ENCODE peak calls at places on chromosome 10, in ten cellular contexts. Z is NCI-H1694 treated with DMSO at 0.1 percent for 48 hours; T is stimulated activated CD4-positive, alpha-beta T cell treated with anti-CD3 and anti-CD28 coated beads, Interleukin-4, amount 100 ng/mL, for 48 hours; R is AG04450; J is fibroblast of the conjunctiva; K is GM19239; M is left kidney; S is activated CD8-positive, alpha-beta memory T cell treated with anti-CD3 and anti-CD28 coated beads for 48 hours; L is G401; D is activated naive CD4-positive, alpha-beta T cell. H is an unnamed sample.

GRCh38 chr10:34061846-34062245 is 727.4 kb upstream of the NRP1 start:
- DNase-seq in K (no peak), S (no peak), L (no peak), R (no peak), Z (no peak), M (no peak), J (no peak), D (no peak), T (no peak), H (no peak)

GRCh38 chr10:58081353-58081752 is 186.3 kb downstream of the IPMK start:
- DNase-seq in J (no peak), S (no peak), L (no peak), Z (no peak), K (no peak), T (no peak), D (no peak), R (no peak), M (no peak), H (no peak)

GRCh38 chr10:8656261-8656660 is 601.8 kb downstream of the GATA3 start:
- DNase-seq in M (no peak), Z (no peak), J (no peak), S (no peak), L (no peak), T (no peak), R (no peak), D (no peak), K (no peak), H (no peak)

GRCh38 chr10:94006591-94007550 is 13.1 kb downstream of the PLCE1 start:
- DNase-seq in K (no peak), S (no peak), T (no peak), J (peak), L (no peak), M (peak), D (no peak), R (peak), Z (no peak), H (peak)

GRCh38 chr10:80283536-80284199 is 5.8 kb downstream of the MAT1A start:
- DNase-seq in D (no peak), L (no peak), S (no peak), R (no peak), Z (no peak), J (no peak), M (no peak), K (no peak), T (no peak), H (no peak)

GRCh38 chr10:75575940-75576339 is 144.5 kb downstream of the LRMDA start:
- DNase-seq in K (no peak), T (no peak), D (no peak), M (peak), Z (no peak), L (no peak), J (no peak), R (no peak), S (no peak), H (no peak)

GRCh38 chr10:79445708-79446450 is 455 bp upstream of the ZCCHC24 start:
- DNase-seq in M (peak), D (peak), R (peak), L (peak), Z (peak), K (peak), S (peak), J (peak), T (peak), H (peak)

GRCh38 chr10:114271779-114272167 is 32.7 kb downstream of the VWA2 start:
- DNase-seq in D (no peak), Z (no peak), R (peak), T (no peak), J (peak), K (no peak), S (no peak), M (no peak), L (no peak), H (peak)

GRCh38 chr10:13839430-13839986 is 252.7 kb downstream of the PRPF18 start:
- DNase-seq in R (peak), M (no peak), T (no peak), J (peak), L (no peak), D (no peak), K (no peak), Z (no peak), S (no peak), H (no peak)

GRCh38 chr10:129992356-129992755 is 28.3 kb upstream of the EBF3 start:
- DNase-seq in R (no peak), K (no peak), J (no peak), D (no peak), Z (no peak), T (no peak), L (no peak), S (no peak), M (no peak), H (no peak)

GRCh38 chr10:22505923-22506685 is 160.8 kb downstream of the SPAG6 start:
- DNase-seq in L (no peak), K (no peak), S (peak), Z (no peak), T (peak), M (peak), R (no peak), J (no peak), D (peak), H (no peak)

GRCh38 chr10:15209827-15210509 is 41.5 kb upstream of the NMT2 start:
- DNase-seq in M (peak), T (peak), D (peak), K (peak), S (peak), J (peak), L (peak), R (no peak), Z (peak), H (peak)

GRCh38 chr10:97123713-97124112 is 62.0 kb downstream of the SLIT1 start:
- DNase-seq in K (no peak), R (no peak), D (no peak), T (no peak), L (no peak), S (no peak), Z (no peak), M (no peak), J (no peak), H (no peak)

GRCh38 chr10:72075184-72076115 is 12.9 kb downstream of the SPOCK2 start:
- DNase-seq in J (no peak), M (no peak), D (no peak), Z (no peak), S (no peak), T (no peak), K (no peak), L (no peak), R (no peak), H (no peak)

GRCh38 chr10:68231916-68232315 is at the start of gene ATOH7:
- DNase-seq in D (no peak), M (peak), Z (no peak), K (no peak), L (peak), R (no peak), S (no peak), J (no peak), T (no peak), H (no peak)

GRCh38 chr10:119919271-119919670 is 26.7 kb downstream of the SEC23IP start:
- DNase-seq in K (no peak), T (no peak), M (no peak), J (no peak), D (no peak), L (no peak), Z (no peak), R (peak), S (no peak), H (no peak)

GRCh38 chr10:104109908-104110662 is 11.9 kb upstream of the SFR1 start:
- DNase-seq in S (no peak), J (no peak), M (no peak), Z (no peak), T (no peak), R (no peak), K (no peak), L (no peak), D (no peak), H (no peak)

GRCh38 chr10:97024181-97025073 is 161.3 kb downstream of the SLIT1 start:
- DNase-seq in Z (no peak), R (peak), L (peak), M (no peak), J (no peak), S (no peak), T (no peak), K (no peak), D (no peak), H (no peak)

GRCh38 chr10:84261236-84261635 is 16.4 kb downstream of the RGR start:
- DNase-seq in R (no peak), T (no peak), K (no peak), J (no peak), Z (no peak), D (no peak), M (no peak), L (no peak), S (no peak), H (no peak)

GRCh38 chr10:60032723-60033122 is 126.4 kb upstream of the CCDC6 start:
- DNase-seq in R (no peak), M (peak), J (peak), K (peak), T (peak), D (no peak), S (no peak), L (no peak), Z (peak), H (peak)

GRCh38 chr10:50510517-50511473 is 113.0 kb downstream of the SGMS1 start:
- DNase-seq in D (no peak), Z (no peak), J (no peak), K (no peak), R (no peak), S (no peak), M (no peak), L (no peak), T (no peak), H (no peak)

GRCh38 chr10:63819753-63820347 is 298.6 kb downstream of the REEP3 start:
- DNase-seq in R (peak), K (peak), J (peak), L (peak), D (no peak), Z (peak), S (no peak), T (peak), M (peak), H (peak)

GRCh38 chr10:43904301-43904700 is 255.6 kb upstream of the ZNF32 start:
- DNase-seq in T (no peak), R (no peak), K (no peak), J (no peak), D (no peak), M (no peak), L (no peak), S (no peak), Z (no peak), H (no peak)

GRCh38 chr10:78572565-78572964 is 496.2 kb upstream of the ZMIZ1 start:
- DNase-seq in Z (no peak), D (no peak), K (no peak), S (no peak), R (no peak), J (no peak), M (no peak), L (no peak), T (no peak), H (no peak)

GRCh38 chr10:102422586-102423129 is 2.0 kb downstream of the FBXL15 start:
- DNase-seq in K (no peak), T (peak), L (peak), J (peak), S (no peak), M (peak), R (no peak), Z (no peak), D (peak), H (peak)

GRCh38 chr10:31774291-31774900 is 154.2 kb downstream of the ARHGAP12 start:
- DNase-seq in J (no peak), M (peak), T (no peak), R (no peak), K (no peak), S (no peak), D (no peak), Z (no peak), L (no peak), H (no peak)

GRCh38 chr10:100829103-100829870 is 83.5 kb upstream of the SLF2 start:
- DNase-seq in S (no peak), T (no peak), K (no peak), M (peak), R (no peak), L (no peak), J (no peak), D (no peak), Z (no peak), H (no peak)

GRCh38 chr10:116973371-116973905 is 31.5 kb downstream of the SHTN1 start:
- DNase-seq in S (no peak), K (no peak), R (no peak), J (no peak), Z (no peak), M (no peak), D (no peak), T (no peak), L (no peak), H (no peak)

GRCh38 chr10:42783181-42783549 is 570 bp downstream of the BMS1 start:
- DNase-seq in T (no peak), L (no peak), J (no peak), K (no peak), Z (no peak), M (no peak), R (peak), D (no peak), S (no peak), H (peak)

GRCh38 chr10:4623200-4623599 is 202.8 kb upstream of the AKR1E2 start:
- DNase-seq in L (no peak), Z (no peak), J (no peak), M (no peak), D (no peak), R (no peak), K (no peak), S (no peak), T (no peak), H (no peak)

GRCh38 chr10:35386594-35387174 is 50.4 kb downstream of the CCNY start:
- DNase-seq in K (no peak), L (no peak), D (no peak), T (no peak), Z (no peak), M (peak), S (no peak), R (no peak), J (no peak), H (no peak)

GRCh38 chr10:98029149-98030092 is 1.0 kb downstream of the CRTAC1 start:
- DNase-seq in D (no peak), K (no peak), T (no peak), R (no peak), L (peak), Z (no peak), J (no peak), M (no peak), S (no peak), H (no peak)

GRCh38 chr10:58424176-58424575 is 39.0 kb downstream of the TFAM start:
- DNase-seq in S (no peak), R (no peak), L (no peak), T (no peak), Z (no peak), M (no peak), D (no peak), K (no peak), J (no peak), H (no peak)

GRCh38 chr10:24114561-24114960 is 94.4 kb upstream of the KIAA1217 start:
- DNase-seq in M (peak), K (no peak), Z (peak), D (no peak), L (peak), J (no peak), S (no peak), T (no peak), R (no peak), H (no peak)

H was measured in AG09319.